ENCODE peak calls at places on chromosomes 13 and 19, in nine cellular contexts. One of them, this sample, is unnamed.
A peak's percentile ranks its signal among the peaks of the same experiment; 100 is the strongest.

GRCh38 chr13:97944396-97945029 is 9.0 kb upstream of the IPO5 start:
- DNase-seq in dorsolateral prefrontal cortex: no peak
- DNase-seq in GM10248: no peak
- DNase-seq in type B pancreatic cell: no peak
- DNase-seq in HFFc6: peak; percentile 33
- DNase-seq in AG09319: no peak
- DNase-seq in foreskin fibroblast: peak; percentile 66
- DNase-seq in fibroblast of lung: peak; percentile 45
- DNase-seq in bronchial epithelial cell: peak; percentile 70
- DNase-seq in this sample: peak; percentile 23

GRCh38 chr13:73248711-73249580 is 190.1 kb downstream of the KLF5 start:
- DNase-seq in foreskin fibroblast: no peak
- DNase-seq in bronchial epithelial cell: peak; percentile 92
- DNase-seq in type B pancreatic cell: no peak
- DNase-seq in GM10248: no peak
- DNase-seq in HFFc6: no peak
- DNase-seq in fibroblast of lung: peak; percentile 45
- DNase-seq in AG09319: no peak
- DNase-seq in dorsolateral prefrontal cortex: no peak
- DNase-seq in this sample: peak; percentile 92

GRCh38 chr19:23597661-23598060 is 89.4 kb downstream of the ZNF675 start:
- DNase-seq in HFFc6: no peak
- DNase-seq in fibroblast of lung: no peak
- DNase-seq in bronchial epithelial cell: no peak
- DNase-seq in GM10248: no peak
- DNase-seq in type B pancreatic cell: no peak
- DNase-seq in foreskin fibroblast: no peak
- DNase-seq in AG09319: no peak
- DNase-seq in dorsolateral prefrontal cortex: no peak
- DNase-seq in this sample: no peak

GRCh38 chr13:112892759-112893569 is 76.0 kb upstream of the MCF2L start:
- DNase-seq in HFFc6: no peak
- DNase-seq in foreskin fibroblast: no peak
- DNase-seq in type B pancreatic cell: no peak
- DNase-seq in dorsolateral prefrontal cortex: no peak
- DNase-seq in fibroblast of lung: no peak
- DNase-seq in AG09319: no peak
- DNase-seq in GM10248: no peak
- DNase-seq in bronchial epithelial cell: no peak
- DNase-seq in this sample: no peak

GRCh38 chr19:2270572-2271515 is 11.1 kb downstream of the PEAK3 start:
- DNase-seq in foreskin fibroblast: peak; percentile 96
- DNase-seq in dorsolateral prefrontal cortex: peak; percentile 60
- DNase-seq in fibroblast of lung: peak; percentile 89
- DNase-seq in AG09319: peak; percentile 67
- DNase-seq in GM10248: peak; percentile 81
- DNase-seq in type B pancreatic cell: peak; percentile 76
- DNase-seq in bronchial epithelial cell: peak; percentile 47
- DNase-seq in HFFc6: peak; percentile 77
- DNase-seq in this sample: peak; percentile 84

GRCh38 chr13:101309014-101309619 is 107.2 kb downstream of the NALCN start:
- DNase-seq in dorsolateral prefrontal cortex: no peak
- DNase-seq in foreskin fibroblast: peak; percentile 59
- DNase-seq in bronchial epithelial cell: peak; percentile 44
- DNase-seq in HFFc6: peak; percentile 77
- DNase-seq in type B pancreatic cell: no peak
- DNase-seq in fibroblast of lung: peak; percentile 59
- DNase-seq in AG09319: peak; percentile 78
- DNase-seq in GM10248: no peak
- DNase-seq in this sample: peak; percentile 39

GRCh38 chr13:113428871-113429607 is 24.2 kb downstream of the ADPRHL1 start:
- DNase-seq in AG09319: no peak
- DNase-seq in dorsolateral prefrontal cortex: no peak
- DNase-seq in fibroblast of lung: no peak
- DNase-seq in type B pancreatic cell: no peak
- DNase-seq in bronchial epithelial cell: no peak
- DNase-seq in HFFc6: no peak
- DNase-seq in foreskin fibroblast: no peak
- DNase-seq in GM10248: no peak
- DNase-seq in this sample: no peak

GRCh38 chr13:96141032-96141431 is 51.1 kb downstream of the HS6ST3 start:
- DNase-seq in type B pancreatic cell: no peak
- DNase-seq in dorsolateral prefrontal cortex: no peak
- DNase-seq in GM10248: no peak
- DNase-seq in AG09319: no peak
- DNase-seq in fibroblast of lung: peak; percentile 41
- DNase-seq in bronchial epithelial cell: peak; percentile 59
- DNase-seq in HFFc6: no peak
- DNase-seq in foreskin fibroblast: peak; percentile 19
- DNase-seq in this sample: peak; percentile 52

GRCh38 chr13:50421457-50422130 is 406.4 kb downstream of the KCNRG start:
- DNase-seq in AG09319: no peak
- DNase-seq in dorsolateral prefrontal cortex: no peak
- DNase-seq in bronchial epithelial cell: peak; percentile 88
- DNase-seq in HFFc6: no peak
- DNase-seq in fibroblast of lung: peak; percentile 38
- DNase-seq in GM10248: no peak
- DNase-seq in foreskin fibroblast: peak; percentile 74
- DNase-seq in type B pancreatic cell: no peak
- DNase-seq in this sample: peak; percentile 59

GRCh38 chr19:45878043-45878794 is 7.7 kb downstream of the IRF2BP1 start:
- DNase-seq in GM10248: no peak
- DNase-seq in AG09319: no peak
- DNase-seq in bronchial epithelial cell: no peak
- DNase-seq in HFFc6: no peak
- DNase-seq in foreskin fibroblast: no peak
- DNase-seq in dorsolateral prefrontal cortex: no peak
- DNase-seq in fibroblast of lung: no peak
- DNase-seq in type B pancreatic cell: no peak
- DNase-seq in this sample: no peak

GRCh38 chr13:102440259-102440936 is 38.5 kb upstream of the FGF14 start:
- DNase-seq in type B pancreatic cell: no peak
- DNase-seq in foreskin fibroblast: no peak
- DNase-seq in bronchial epithelial cell: peak; percentile 67
- DNase-seq in AG09319: no peak
- DNase-seq in dorsolateral prefrontal cortex: no peak
- DNase-seq in HFFc6: no peak
- DNase-seq in fibroblast of lung: no peak
- DNase-seq in GM10248: peak; percentile 25
- DNase-seq in this sample: peak; percentile 41

GRCh38 chr13:39538826-39539555 is 64.0 kb downstream of the LHFPL6 start:
- DNase-seq in foreskin fibroblast: peak; percentile 81
- DNase-seq in AG09319: peak; percentile 35
- DNase-seq in bronchial epithelial cell: no peak
- DNase-seq in GM10248: no peak
- DNase-seq in fibroblast of lung: peak; percentile 74
- DNase-seq in type B pancreatic cell: no peak
- DNase-seq in dorsolateral prefrontal cortex: no peak
- DNase-seq in HFFc6: peak; percentile 65
- DNase-seq in this sample: no peak

GRCh38 chr19:11446652-11447301 is 11.3 kb downstream of the PRKCSH start:
- DNase-seq in foreskin fibroblast: peak; percentile 56
- DNase-seq in bronchial epithelial cell: no peak
- DNase-seq in GM10248: peak; percentile 70
- DNase-seq in HFFc6: no peak
- DNase-seq in type B pancreatic cell: no peak
- DNase-seq in AG09319: no peak
- DNase-seq in dorsolateral prefrontal cortex: peak; percentile 83
- DNase-seq in fibroblast of lung: peak; percentile 27
- DNase-seq in this sample: peak; percentile 47

GRCh38 chr13:27228131-27228530 is 23.2 kb upstream of the RPL21 start:
- DNase-seq in bronchial epithelial cell: no peak
- DNase-seq in dorsolateral prefrontal cortex: no peak
- DNase-seq in fibroblast of lung: no peak
- DNase-seq in AG09319: no peak
- DNase-seq in foreskin fibroblast: no peak
- DNase-seq in GM10248: no peak
- DNase-seq in HFFc6: no peak
- DNase-seq in type B pancreatic cell: no peak
- DNase-seq in this sample: no peak

GRCh38 chr19:11390933-11391680 is 7.0 kb upstream of the EPOR start:
- DNase-seq in dorsolateral prefrontal cortex: no peak
- DNase-seq in fibroblast of lung: no peak
- DNase-seq in bronchial epithelial cell: no peak
- DNase-seq in HFFc6: no peak
- DNase-seq in GM10248: no peak
- DNase-seq in AG09319: no peak
- DNase-seq in foreskin fibroblast: no peak
- DNase-seq in type B pancreatic cell: no peak
- DNase-seq in this sample: no peak

GRCh38 chr19:21508198-21508597 is 2.8 kb downstream of the ZNF429 start:
- DNase-seq in GM10248: no peak
- DNase-seq in bronchial epithelial cell: no peak
- DNase-seq in AG09319: no peak
- DNase-seq in fibroblast of lung: no peak
- DNase-seq in dorsolateral prefrontal cortex: no peak
- DNase-seq in HFFc6: no peak
- DNase-seq in type B pancreatic cell: no peak
- DNase-seq in foreskin fibroblast: no peak
- DNase-seq in this sample: no peak

DNA sequence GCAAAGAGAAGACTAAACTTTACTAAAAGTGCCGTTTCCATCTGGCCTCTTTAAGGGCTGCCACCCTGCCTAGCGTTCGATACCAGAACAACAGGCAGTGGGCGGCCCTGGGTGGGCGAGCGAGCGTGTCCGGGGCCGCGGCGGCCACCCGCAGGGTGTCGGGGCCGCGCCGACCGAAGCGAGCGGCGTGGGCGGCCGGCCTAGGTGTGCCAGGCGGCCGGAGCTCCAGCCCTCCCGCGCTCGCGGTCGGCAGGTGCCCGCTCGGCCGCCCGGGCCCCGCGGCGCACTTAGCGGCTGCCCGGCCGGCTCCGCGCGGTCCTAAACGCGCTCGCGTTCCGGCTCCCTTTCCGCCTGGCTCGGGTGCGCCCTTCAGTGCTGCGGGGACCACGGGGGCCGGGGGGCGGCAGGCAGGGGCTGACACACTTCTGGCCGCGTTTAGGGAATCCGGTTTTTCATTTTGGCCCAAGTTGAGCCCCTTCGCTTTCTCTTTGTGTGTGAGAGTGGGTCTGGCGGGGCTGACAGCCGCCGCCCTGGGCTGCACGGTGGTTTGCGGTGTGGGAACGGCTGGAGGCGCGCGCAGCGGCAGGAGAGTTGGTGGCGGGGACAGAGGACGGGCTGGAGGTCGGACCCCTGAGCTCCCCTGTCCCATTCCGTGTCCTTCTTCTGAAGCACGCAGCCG is 2.9 kb downstream of the FGF9 start:
- DNase-seq in HFFc6: no peak
- DNase-seq in GM10248: peak; percentile 71
- DNase-seq in fibroblast of lung: peak; percentile 31
- DNase-seq in type B pancreatic cell: no peak
- DNase-seq in dorsolateral prefrontal cortex: peak; percentile 47
- DNase-seq in foreskin fibroblast: peak; percentile 64
- DNase-seq in AG09319: no peak
- DNase-seq in bronchial epithelial cell: no peak
- DNase-seq in this sample: peak; percentile 38
- TF ChIP-seq CTCF in HFFc6: no peak
- TF ChIP-seq CTCF in GM10248: no peak
- TF ChIP-seq CTCF in fibroblast of lung: no peak
- TF ChIP-seq CTCF in type B pancreatic cell: peak; percentile 68
- TF ChIP-seq CTCF in dorsolateral prefrontal cortex: no peak
- TF ChIP-seq CTCF in foreskin fibroblast: no peak
- TF ChIP-seq CTCF in AG09319: no peak
- TF ChIP-seq CTCF in bronchial epithelial cell: no peak
- TF ChIP-seq CTCF in this sample: no peak

DNA sequence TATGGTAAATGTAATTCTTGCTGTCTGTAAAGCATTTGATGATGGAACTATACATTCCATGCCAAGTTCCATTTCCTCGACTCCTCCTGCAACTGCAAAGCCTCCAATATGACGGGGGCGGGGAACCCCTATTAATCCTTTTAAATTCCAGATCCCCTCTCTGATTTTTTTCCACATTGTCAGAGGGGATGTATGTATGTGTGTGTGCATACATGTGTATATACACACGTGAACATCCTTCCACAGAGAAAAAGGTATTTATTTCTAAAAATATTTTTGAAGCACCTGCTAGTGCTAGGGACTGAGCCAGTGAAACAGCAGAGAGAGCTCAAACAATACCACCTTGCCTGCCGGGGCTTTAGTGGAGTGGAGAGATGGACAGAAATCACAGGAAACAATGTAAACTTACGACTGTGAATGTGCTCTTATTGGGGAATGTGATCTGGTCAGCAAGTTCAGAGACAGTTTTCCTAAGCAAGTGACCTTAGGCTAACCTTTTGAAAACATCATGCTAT is 25.3 kb upstream of the MAB21L1 start:
- DNase-seq in bronchial epithelial cell: no peak
- DNase-seq in AG09319: no peak
- DNase-seq in foreskin fibroblast: no peak
- DNase-seq in type B pancreatic cell: no peak
- DNase-seq in fibroblast of lung: no peak
- DNase-seq in GM10248: no peak
- DNase-seq in HFFc6: no peak
- DNase-seq in dorsolateral prefrontal cortex: no peak
- DNase-seq in this sample: no peak
- TF ChIP-seq CTCF in bronchial epithelial cell: no peak
- TF ChIP-seq CTCF in AG09319: no peak
- TF ChIP-seq CTCF in foreskin fibroblast: no peak
- TF ChIP-seq CTCF in type B pancreatic cell: no peak
- TF ChIP-seq CTCF in fibroblast of lung: no peak
- TF ChIP-seq CTCF in GM10248: no peak
- TF ChIP-seq CTCF in HFFc6: no peak
- TF ChIP-seq CTCF in dorsolateral prefrontal cortex: no peak
- TF ChIP-seq CTCF in this sample: no peak

GRCh38 chr19:56837892-56838679 is 2.4 kb downstream of the PEG3 start:
- DNase-seq in foreskin fibroblast: peak; percentile 53
- DNase-seq in bronchial epithelial cell: no peak
- DNase-seq in type B pancreatic cell: no peak
- DNase-seq in HFFc6: no peak
- DNase-seq in dorsolateral prefrontal cortex: peak; percentile 84
- DNase-seq in AG09319: no peak
- DNase-seq in GM10248: no peak
- DNase-seq in fibroblast of lung: peak; percentile 68
- DNase-seq in this sample: no peak
- TF ChIP-seq CTCF in foreskin fibroblast: no peak
- TF ChIP-seq CTCF in bronchial epithelial cell: no peak
- TF ChIP-seq CTCF in type B pancreatic cell: no peak
- TF ChIP-seq CTCF in HFFc6: no peak
- TF ChIP-seq CTCF in dorsolateral prefrontal cortex: peak; percentile 34
- TF ChIP-seq CTCF in AG09319: no peak
- TF ChIP-seq CTCF in GM10248: no peak
- TF ChIP-seq CTCF in fibroblast of lung: no peak
- TF ChIP-seq CTCF in this sample: no peak

DNA sequence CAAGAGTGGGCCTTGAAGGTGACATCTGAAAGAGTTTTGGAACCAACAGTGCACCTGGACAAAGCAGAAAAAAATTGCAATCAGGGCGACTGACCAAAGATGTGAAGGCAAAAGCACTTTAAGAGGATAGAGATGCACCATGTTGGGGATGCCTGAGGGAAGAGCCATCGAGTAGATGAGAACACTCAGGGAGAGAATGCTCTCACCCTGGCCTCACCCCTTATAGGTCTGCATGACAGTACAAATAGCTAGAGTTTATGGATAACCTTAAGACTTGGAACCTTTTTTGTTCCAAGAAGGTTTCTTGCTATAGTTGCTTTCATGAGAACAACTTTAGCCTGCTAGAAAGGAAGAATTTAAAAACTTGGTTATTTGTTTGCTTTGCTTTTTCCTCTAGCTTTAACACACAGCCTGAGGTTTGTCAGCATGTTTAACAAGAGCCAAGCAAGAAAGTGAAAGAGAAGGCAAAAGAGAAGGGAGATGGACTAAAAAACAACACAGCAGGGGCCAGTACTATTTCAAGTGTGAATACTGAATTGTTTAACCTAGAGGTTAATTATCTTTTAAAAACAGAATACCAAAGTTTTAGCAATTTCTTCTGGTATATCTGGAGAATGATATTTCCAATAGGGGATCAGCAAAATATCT is 418.9 kb downstream of the DIAPH3 start:
- DNase-seq in GM10248: no peak
- DNase-seq in HFFc6: no peak
- DNase-seq in foreskin fibroblast: no peak
- DNase-seq in dorsolateral prefrontal cortex: no peak
- DNase-seq in fibroblast of lung: peak; percentile 20
- DNase-seq in type B pancreatic cell: no peak
- DNase-seq in bronchial epithelial cell: no peak
- DNase-seq in AG09319: no peak
- DNase-seq in this sample: no peak
- TF ChIP-seq CTCF in GM10248: no peak
- TF ChIP-seq CTCF in HFFc6: no peak
- TF ChIP-seq CTCF in foreskin fibroblast: no peak
- TF ChIP-seq CTCF in dorsolateral prefrontal cortex: no peak
- TF ChIP-seq CTCF in fibroblast of lung: no peak
- TF ChIP-seq CTCF in type B pancreatic cell: no peak
- TF ChIP-seq CTCF in bronchial epithelial cell: no peak
- TF ChIP-seq CTCF in AG09319: no peak
- TF ChIP-seq CTCF in this sample: no peak

This sample was measured in MCF 10A.